ENCODE peak calls at places on chromosomes 3 and 15, in five cellular contexts. L, E, M, S and D are unnamed samples.

GRCh38 chr3:146160233-146160963 is 586 bp downstream of the PLOD2 start:
- DNase-seq in L (peak; percentile 85), M (no peak), S (peak; percentile 81), E (peak; percentile 63), D (peak; percentile 88)

GRCh38 chr3:24017305-24017704 is 72.2 kb downstream of the NR1D2 start:
- DNase-seq in E (no peak), M (no peak), L (no peak), S (no peak), D (no peak)

GRCh38 chr3:170714151-170714550 is 128.3 kb upstream of the SLC7A14 start:
- DNase-seq in S (no peak), M (no peak), E (no peak), L (peak; percentile 88), D (no peak)

GRCh38 chr3:49371946-49372345 is 13.8 kb upstream of the GPX1 start:
- DNase-seq in E (no peak), M (no peak), S (no peak), L (no peak), D (no peak)

GRCh38 chr15:73956276-73957086 is 30.2 kb downstream of the LOXL1 start:
- DNase-seq in L (peak; percentile 94), M (peak; percentile 80), S (no peak), E (peak; percentile 61), D (no peak)

GRCh38 chr3:53150247-53151085 is 10.5 kb upstream of the PRKCD start:
- DNase-seq in E (peak; percentile 78), S (peak; percentile 90), M (no peak), L (peak; percentile 35), D (no peak)

GRCh38 chr3:10693457-10693856 is 122.6 kb upstream of the SLC6A11 start:
- DNase-seq in E (no peak), S (no peak), M (no peak), L (peak; percentile 10), D (no peak)

GRCh38 chr3:101643861-101644613 is 32.9 kb downstream of the ZBTB11 start:
- DNase-seq in S (peak; percentile 68), M (no peak), E (no peak), L (peak; percentile 96), D (no peak)

GRCh38 chr3:58617338-58617761 is 40.2 kb upstream of the FAM107A start:
- DNase-seq in M (no peak), S (no peak), E (no peak), L (no peak), D (no peak)

GRCh38 chr3:87548271-87548670 is 271.9 kb upstream of the POU1F1 start:
- DNase-seq in E (no peak), S (no peak), M (no peak), L (no peak), D (no peak)

DNA sequence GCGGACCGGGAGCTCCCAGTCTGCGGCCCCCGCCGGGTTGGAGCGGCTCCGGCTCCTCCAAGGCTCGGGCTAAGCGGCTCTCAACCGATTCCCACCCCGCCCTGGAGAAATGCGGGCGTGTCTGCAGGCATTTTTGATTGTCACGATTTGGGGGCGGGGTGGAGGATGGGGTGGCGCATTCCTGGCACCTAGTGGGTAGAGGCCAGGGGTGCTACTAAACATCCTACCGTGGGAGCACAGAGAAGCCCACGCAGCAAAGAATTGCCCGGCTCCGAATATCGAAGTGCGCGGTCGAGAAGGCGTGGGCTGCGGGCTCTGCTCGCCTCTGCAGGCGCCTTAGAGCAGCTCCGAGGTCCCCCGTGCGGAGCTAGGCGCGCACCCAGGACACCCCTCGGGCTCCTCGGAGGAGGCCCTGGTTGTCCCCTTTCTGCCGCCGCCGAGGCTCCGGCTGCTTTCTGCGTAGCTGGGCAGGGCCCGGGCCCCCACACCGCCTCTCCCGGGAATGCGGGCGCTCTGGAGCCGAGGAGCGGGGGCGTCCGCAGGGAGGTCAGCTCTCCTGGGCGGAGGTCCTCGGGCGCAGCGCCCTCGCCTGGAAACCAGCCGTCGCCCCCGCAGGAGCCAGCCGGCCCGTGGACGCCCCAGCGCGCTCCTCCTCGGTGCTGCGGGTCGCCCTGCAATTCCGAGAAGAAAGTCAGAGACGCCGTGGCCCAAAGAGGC is 16.5 kb upstream of the LAMP3 start:
- DNase-seq in S (no peak), L (no peak), M (peak; percentile 84), E (peak; percentile 78), D (no peak)
- TF ChIP-seq CTCF in S (no peak), L (peak; percentile 49), M (no peak), E (no peak), D (peak; percentile 48)

DNA sequence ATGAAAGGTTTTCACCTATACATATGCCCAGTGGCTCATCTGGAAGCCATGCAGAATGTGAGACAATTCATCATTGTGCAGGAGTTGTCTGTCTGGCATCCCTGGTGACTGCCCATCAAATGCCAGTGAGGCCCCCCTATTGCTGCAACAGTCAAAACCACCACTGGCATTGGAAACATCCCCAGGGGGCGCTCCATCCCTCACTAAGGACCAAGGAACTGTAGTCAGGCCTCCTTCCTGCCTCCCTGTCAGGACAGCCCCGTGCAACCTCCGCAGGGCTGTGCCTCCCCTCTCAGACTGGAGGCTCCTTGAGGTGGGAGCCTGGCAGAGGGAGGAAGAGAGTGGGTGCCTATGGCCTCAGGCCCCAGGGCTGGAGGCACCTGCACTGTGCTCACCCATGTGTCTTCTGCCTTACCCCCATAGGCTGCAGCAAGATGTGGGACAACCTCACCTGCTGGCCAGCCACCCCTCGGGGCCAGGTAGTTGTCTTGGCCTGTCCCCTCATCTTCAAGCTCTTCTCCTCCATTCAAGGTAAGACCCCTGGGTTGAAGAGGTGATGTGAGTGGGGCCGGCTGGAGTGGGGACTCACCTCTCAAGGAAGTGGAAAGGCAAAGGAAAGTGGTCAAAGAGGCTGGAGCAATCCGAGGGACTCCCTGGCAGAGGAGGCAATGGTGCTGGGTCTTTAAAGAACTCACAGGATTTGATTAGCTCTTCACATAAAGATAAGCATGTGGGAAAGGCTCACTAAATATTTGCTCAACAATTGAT is 16.5 kb downstream of the VIPR1 start:
- DNase-seq in M (no peak), L (no peak), S (no peak), E (no peak), D (no peak)
- TF ChIP-seq CTCF in M (no peak), L (peak; percentile 47), S (no peak), E (no peak), D (no peak)

GRCh38 chr3:113623324-113623723 is 73.1 kb downstream of the USF3 start:
- DNase-seq in S (no peak), E (no peak), M (no peak), L (no peak), D (no peak)
- TF ChIP-seq CTCF in S (no peak), E (no peak), M (no peak), L (peak; percentile 33), D (peak; percentile 10)

DNA sequence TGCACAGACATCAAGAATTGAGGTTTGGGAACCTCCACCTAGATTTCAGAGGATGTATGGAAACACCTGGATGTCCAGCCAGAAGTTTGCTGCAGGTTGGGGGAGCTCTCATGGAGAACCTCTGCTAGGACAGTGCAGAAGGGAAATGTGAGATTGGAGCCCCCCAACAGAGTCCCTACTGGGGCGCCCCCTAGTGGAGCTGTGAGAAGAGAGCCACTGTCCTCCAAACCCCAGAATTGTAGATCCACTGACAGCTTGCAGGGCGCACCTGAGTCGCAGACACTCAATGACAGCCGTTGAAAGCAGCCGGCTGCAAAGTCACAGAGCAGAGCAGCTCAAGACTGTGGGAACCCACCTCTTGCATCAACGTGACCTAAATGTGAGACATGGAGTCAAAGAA is 34.6 kb upstream of the EPHA6 start:
- DNase-seq in L (no peak), M (no peak), S (no peak), E (no peak), D (no peak)
- TF ChIP-seq CTCF in L (no peak), M (no peak), S (no peak), E (no peak), D (peak; percentile 8)

DNA sequence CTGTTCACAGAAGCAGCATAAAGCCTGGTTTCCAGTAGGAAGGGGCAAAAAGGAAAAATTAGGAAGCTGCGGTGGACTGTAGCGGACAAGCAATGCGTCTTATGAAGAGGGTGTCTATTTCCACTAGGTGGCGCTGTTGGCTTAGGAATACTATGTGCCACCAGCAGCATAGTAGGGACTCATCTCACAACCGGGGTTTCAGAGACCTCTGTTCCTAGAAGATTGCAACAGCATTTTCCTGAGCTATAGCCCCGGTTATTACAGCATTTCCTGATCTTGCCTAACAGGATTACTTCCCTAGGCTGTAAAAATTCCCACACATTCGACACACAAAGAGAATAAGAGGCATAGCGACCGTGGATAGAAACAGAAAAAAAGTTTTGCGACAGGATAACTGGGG is 683.0 kb downstream of the TBL1XR1 start:
- DNase-seq in M (no peak), S (no peak), E (no peak), L (no peak), D (no peak)
- TF ChIP-seq CTCF in M (no peak), S (peak; percentile 38), E (peak; percentile 14), L (peak; percentile 89), D (peak; percentile 62)

DNA sequence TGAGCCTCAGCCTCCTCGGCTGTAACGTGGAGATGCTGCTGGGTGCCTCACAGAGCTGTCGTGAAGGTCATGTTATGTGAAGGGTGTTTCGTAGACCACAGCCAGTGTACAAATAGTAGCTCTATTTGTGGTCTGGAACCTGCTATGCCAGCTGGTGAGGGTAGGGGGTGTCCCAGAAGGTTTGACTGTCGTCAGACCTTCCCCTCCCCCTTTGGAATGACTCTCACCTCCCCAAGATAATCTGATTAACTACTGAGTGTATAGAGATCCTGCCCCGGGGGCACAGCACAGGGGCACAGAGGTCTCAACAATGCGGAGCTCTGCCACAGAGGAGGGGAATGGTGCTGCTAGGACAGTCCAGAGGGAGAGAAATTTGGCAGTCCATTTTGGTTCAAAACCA is 20.5 kb downstream of the FGD5 start:
- DNase-seq in S (no peak), L (no peak), M (no peak), E (no peak), D (no peak)
- TF ChIP-seq CTCF in S (no peak), L (no peak), M (no peak), E (no peak), D (no peak)